ENCODE peak calls at places on chromosome X, in four cellular contexts. Q is GM13976, U is AG10803, E is tibial nerve. Y is an unnamed sample.

GRCh38 chrX:106611323-106611681 is 476 bp upstream of the RADX start:
- DNase-seq in Q (no peak), E (no peak), U (no peak), Y (no peak)

GRCh38 chrX:123184199-123184857 is at the start of gene GRIA3:
- DNase-seq in U (peak; percentile 83), E (no peak), Q (peak; percentile 15), Y (peak; percentile 9)

GRCh38 chrX:42188730-42189129 is 265.4 kb upstream of the CASK start:
- DNase-seq in Q (no peak), E (no peak), U (no peak), Y (no peak)

GRCh38 chrX:86507337-86507736 is 359.1 kb downstream of the DACH2 start:
- DNase-seq in U (no peak), Q (no peak), E (no peak), Y (no peak)

GRCh38 chrX:122703762-122704161 is 480.3 kb upstream of the GRIA3 start:
- DNase-seq in E (no peak), Q (no peak), U (peak; percentile 52), Y (no peak)

GRCh38 chrX:153477039-153477438 is 6.7 kb upstream of the HAUS7 start:
- DNase-seq in E (no peak), Q (no peak), U (peak; percentile 66), Y (no peak)

GRCh38 chrX:18039023-18039422 is 177.9 kb upstream of the RAI2 start:
- DNase-seq in U (no peak), E (no peak), Q (no peak), Y (no peak)

GRCh38 chrX:23667239-23668177 is at the start of gene PRDX4:
- DNase-seq in U (peak; percentile 85), Q (peak; percentile 88), E (peak; percentile 66), Y (peak; percentile 85)

GRCh38 chrX:74924449-74925209 is 623 bp downstream of the NEXMIF start:
- DNase-seq in E (peak; percentile 11), U (peak; percentile 1), Q (peak; percentile 51), Y (peak; percentile 39)

GRCh38 chrX:16671005-16671404 is 21.0 kb downstream of the S100G start:
- DNase-seq in E (no peak), U (peak; percentile 76), Q (peak; percentile 49), Y (peak; percentile 35)

GRCh38 chrX:137566746-137567473 is 983 bp downstream of the ZIC3 start:
- DNase-seq in E (no peak), Q (no peak), U (no peak), Y (no peak)

GRCh38 chrX:31314921-31315320 is 243.1 kb upstream of the FTHL17 start:
- DNase-seq in E (no peak), Q (no peak), U (peak; percentile 79), Y (no peak)

GRCh38 chrX:132612990-132613564 is 124.2 kb upstream of the MBNL3 start:
- DNase-seq in U (peak; percentile 16), E (peak; percentile 19), Q (peak; percentile 7), Y (peak; percentile 25)

GRCh38 chrX:45479835-45480422 is 279.3 kb upstream of the DIPK2B start:
- DNase-seq in Q (no peak), U (peak; percentile 83), E (no peak), Y (no peak)

GRCh38 chrX:11770320-11770719 is 12.3 kb downstream of the MSL3 start:
- DNase-seq in E (no peak), Q (peak; percentile 64), U (peak; percentile 55), Y (peak; percentile 65)

GRCh38 chrX:153611298-153612095 is 12.6 kb upstream of the CCNQ start:
- DNase-seq in Q (no peak), E (no peak), U (no peak), Y (no peak)

GRCh38 chrX:137567474-137568232 is 1.7 kb downstream of the ZIC3 start:
- DNase-seq in Q (no peak), U (no peak), E (no peak), Y (no peak)

GRCh38 chrX:17805120-17805519 is 56.0 kb downstream of the RAI2 start:
- DNase-seq in Q (no peak), E (no peak), U (no peak), Y (no peak)

GRCh38 chrX:14529288-14529989 is at the start of gene GLRA2:
- DNase-seq in U (peak; percentile 5), E (no peak), Q (no peak), Y (no peak)

GRCh38 chrX:14533867-14534266 is 4.5 kb downstream of the GLRA2 start:
- DNase-seq in E (no peak), Q (no peak), U (no peak), Y (no peak)

DNA sequence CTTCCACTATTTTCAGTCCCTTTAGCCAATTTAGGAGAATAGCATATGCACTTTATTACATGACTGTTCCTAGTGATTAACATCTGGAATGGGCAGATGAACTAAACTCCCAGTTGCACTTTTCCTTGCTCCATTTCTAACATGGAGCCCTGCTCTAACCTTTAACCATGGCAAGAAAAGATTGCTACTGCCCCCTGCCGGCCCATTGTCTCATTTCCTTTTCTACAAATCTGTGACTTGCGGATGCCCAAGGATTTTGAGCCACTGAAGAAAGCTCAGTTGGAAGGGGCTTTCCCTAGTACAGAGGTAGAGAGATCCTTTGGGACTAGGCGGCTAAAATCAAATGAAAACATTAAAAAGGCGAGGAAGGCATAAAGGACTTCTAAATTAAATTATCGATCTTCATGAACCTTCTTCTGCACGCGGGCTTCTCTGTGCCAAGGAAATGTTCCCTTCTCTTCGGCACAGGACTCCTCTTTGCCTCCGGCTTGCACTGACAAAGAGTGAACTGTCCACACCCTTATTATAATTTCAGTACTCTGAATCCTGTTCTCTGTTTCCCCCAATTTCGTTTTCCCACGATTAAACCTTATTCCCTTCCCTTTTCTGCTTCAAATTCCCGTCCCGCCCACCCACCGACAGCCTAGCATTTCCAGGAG is 578 bp upstream of the GLRA2 start:
- DNase-seq in U (peak; percentile 45), Q (peak; percentile 5), E (peak; percentile 15), Y (peak; percentile 8)
- TF ChIP-seq CTCF in U (peak; percentile 49), Q (peak; percentile 43), E (peak; percentile 8), Y (peak; percentile 19)

GRCh38 chrX:94053575-94053974 is 379.6 kb downstream of the FAM133A start:
- DNase-seq in Q (no peak), U (no peak), E (no peak), Y (no peak)

GRCh38 chrX:94057385-94057784 is 383.4 kb downstream of the FAM133A start:
- DNase-seq in U (no peak), Q (no peak), E (no peak), Y (no peak)

DNA sequence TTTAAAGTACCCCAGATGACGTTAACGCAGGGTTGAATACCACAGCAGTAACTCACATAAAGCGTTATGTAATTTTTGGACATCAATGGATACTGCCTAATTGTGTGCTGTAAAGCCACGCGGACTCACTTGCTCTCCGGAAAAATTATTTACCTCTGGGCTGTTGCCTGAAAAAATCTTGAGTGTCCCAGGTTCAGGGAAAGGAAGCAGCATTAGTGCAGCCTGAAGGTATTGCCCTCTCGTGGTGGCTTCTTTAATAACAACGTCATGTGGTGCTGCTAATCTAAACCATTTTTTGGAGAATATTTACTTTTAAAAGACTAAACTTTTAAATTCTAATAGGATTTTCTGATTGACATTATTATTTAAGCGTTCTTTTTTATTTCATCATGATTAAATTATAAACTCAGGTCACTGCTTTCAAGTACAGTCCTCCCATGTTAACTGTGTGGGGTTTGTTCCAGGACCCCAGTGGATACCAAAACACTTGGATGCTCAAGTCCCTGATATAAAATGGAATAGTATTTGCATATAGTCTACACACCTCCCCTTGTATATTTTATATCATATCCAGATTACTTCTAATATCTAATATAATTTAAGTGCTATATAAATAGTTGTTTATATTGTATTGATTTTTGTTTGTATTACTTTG is 384.8 kb downstream of the FAM133A start:
- DNase-seq in E (no peak), Q (peak; percentile 6), U (no peak), Y (peak; percentile 4)
- TF ChIP-seq CTCF in E (no peak), Q (peak; percentile 19), U (peak; percentile 10), Y (no peak)

GRCh38 chrX:120452131-120452530 is 17.0 kb downstream of the LAMP2 start:
- DNase-seq in U (peak; percentile 45), E (no peak), Q (peak; percentile 15), Y (peak; percentile 15)
- TF ChIP-seq CTCF in U (peak; percentile 62), E (no peak), Q (no peak), Y (no peak)

GRCh38 chrX:103687696-103688191 is 1.2 kb upstream of the MORF4L2 start:
- DNase-seq in E (peak; percentile 54), U (peak; percentile 71), Q (peak; percentile 16), Y (peak; percentile 13)
- TF ChIP-seq CTCF in E (peak; percentile 48), U (peak; percentile 71), Q (peak; percentile 25), Y (peak; percentile 47)

DNA sequence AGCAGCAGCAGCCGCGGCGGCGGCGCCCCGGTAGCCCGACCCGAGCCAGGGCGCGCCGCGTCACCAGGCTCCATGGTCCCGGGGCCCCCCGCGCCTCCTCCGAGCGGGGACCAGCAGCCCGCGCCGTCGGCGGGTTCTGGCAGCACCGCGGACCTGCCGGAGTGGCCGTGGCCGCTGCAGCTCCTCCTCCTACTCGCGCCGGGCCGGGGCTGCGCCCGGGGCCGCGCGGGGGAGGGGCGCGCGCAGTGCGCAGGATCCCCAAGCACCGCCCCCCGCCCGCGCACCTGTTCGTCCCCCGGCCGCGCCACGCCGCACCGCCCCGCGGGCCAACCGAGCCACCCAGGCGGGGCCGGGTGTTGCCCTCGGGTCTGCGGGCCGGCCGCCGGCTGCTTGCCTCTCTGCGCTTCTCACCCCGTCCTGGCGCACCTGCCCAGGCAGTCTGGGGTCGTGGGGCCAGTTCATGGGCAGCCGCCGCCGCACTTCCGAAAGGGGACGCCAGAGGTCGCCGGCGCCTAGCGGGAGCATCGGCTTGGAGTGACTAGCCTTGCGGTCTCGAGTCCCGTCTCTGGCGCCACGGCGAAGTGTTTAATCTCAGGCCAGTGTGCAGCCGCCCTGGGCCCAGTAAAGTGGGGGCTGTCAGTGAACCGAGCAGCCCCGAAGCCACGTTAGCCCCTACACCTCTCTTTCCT is at the start of gene SLC9A7:
- DNase-seq in U (peak; percentile 63), Q (peak; percentile 75), E (peak; percentile 43), Y (peak; percentile 72)
- TF ChIP-seq CTCF in U (peak; percentile 66), Q (peak; percentile 74), E (peak; percentile 74), Y (peak; percentile 74)

DNA sequence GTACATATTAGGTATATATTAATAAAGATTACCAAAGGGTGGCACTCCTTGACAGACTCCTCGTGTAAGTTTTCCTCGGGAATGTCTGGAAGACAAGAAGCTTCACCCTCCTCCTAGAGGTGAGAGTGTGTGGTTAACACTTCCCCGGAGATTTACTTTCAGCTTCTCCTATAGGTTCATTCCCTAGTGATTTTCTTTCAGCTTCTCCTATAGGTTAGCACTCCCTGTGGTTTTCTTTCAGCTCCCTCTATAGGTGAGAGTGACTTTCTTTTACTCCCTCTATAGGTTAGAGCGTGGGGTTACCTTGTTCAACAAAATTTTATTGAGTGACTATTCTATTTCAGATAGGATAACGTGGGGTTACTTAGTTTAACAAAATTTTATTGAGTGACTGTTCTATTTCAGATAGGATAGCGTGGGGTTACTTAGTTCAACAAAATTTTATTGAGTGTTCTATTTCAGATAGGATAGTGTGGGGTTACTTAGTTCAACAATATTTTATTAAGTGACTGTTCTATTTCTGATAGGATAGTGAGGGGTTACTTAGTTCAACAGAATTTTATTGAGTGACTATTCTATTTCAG is 106.0 kb upstream of the PLAC1 start:
- DNase-seq in U (no peak), Q (peak; percentile 32), E (no peak), Y (peak; percentile 31)
- TF ChIP-seq CTCF in U (no peak), Q (no peak), E (no peak), Y (peak; percentile 12)

DNA sequence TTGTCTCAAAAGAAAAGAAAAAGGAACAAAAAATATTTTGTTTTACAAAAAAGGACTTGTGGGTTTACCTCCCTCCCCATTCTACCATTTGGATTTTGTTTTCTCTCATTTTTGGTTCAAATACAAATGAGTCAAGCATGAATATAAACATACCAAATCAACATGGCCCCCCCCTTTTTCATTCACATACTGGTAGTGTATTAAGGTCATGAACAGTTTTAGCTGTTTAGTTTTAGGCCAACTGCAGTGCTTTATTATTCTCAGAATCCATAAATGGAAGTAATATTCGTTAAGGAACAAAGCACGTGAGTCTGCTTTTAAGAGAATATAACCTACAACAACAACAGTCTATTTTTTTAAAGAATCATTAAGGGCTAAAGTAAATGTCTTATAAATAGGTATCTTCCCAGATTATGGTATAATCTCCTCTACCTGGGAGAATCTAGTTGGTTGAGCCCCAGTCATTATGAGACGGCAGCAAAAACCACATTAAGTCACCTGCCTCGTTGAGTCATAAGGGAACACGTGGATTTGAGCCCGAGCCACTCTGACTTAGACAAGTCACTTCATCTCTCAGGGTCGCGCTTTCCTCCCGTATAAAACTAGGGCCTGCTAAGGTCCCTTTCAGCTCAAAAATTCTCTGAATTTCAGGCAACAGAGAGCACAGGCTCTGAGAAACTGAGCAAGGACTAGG is 26.7 kb downstream of the BCLAF3 start:
- DNase-seq in U (no peak), Q (peak; percentile 28), E (no peak), Y (peak; percentile 21)
- TF ChIP-seq CTCF in U (no peak), Q (no peak), E (no peak), Y (no peak)

Y was measured in GM10248.